ENCODE peak calls at places on chromosome 13, in nine cellular contexts. W, P, B, A, H, M, V, Q and J are unnamed samples. For H3K36me3, the result is how much of the 10 kb centered on the place peaks cover.

GRCh38 chr13:53782400-53783030 is 753.9 kb downstream of the OLFM4 start:
- DNase-seq in W (peak), P (peak), B (no peak), A (peak), H (no peak), M (peak), V (no peak), Q (peak), J (no peak)

GRCh38 chr13:55359067-55359466 is 1781.7 kb upstream of the PRR20A start:
- DNase-seq in W (no peak), P (no peak), B (no peak), A (no peak), H (no peak), M (no peak), V (no peak), Q (no peak), J (no peak)

GRCh38 chr13:60482012-60482411 is 85.0 kb downstream of the TDRD3 start:
- DNase-seq in W (no peak), P (peak), B (no peak), A (no peak), H (no peak), M (no peak), V (no peak), Q (no peak), J (no peak)

GRCh38 chr13:40139896-40140520 is 484.5 kb downstream of the COG6 start:
- DNase-seq in W (no peak), P (peak), B (no peak), A (no peak), H (no peak), M (no peak), V (no peak), Q (no peak), J (no peak)

GRCh38 chr13:85528578-85529215 is 270.5 kb downstream of the SLITRK6 start:
- DNase-seq in W (no peak), P (peak), B (no peak), A (no peak), H (no peak), M (no peak), V (no peak), Q (no peak), J (no peak)

GRCh38 chr13:106709509-106709908 is 141.6 kb upstream of the ARGLU1 start:
- DNase-seq in W (no peak), P (peak), B (no peak), A (no peak), H (no peak), M (no peak), V (no peak), Q (no peak), J (no peak)

GRCh38 chr13:111339366-111340143 is 19.1 kb downstream of the TEX29 start:
- DNase-seq in W (no peak), P (no peak), B (no peak), A (no peak), H (no peak), M (no peak), V (no peak), Q (no peak), J (no peak)

GRCh38 chr13:94178625-94179244 is 300.7 kb downstream of the DCT start:
- DNase-seq in W (no peak), P (no peak), B (no peak), A (no peak), H (no peak), M (no peak), V (no peak), Q (peak), J (no peak)

GRCh38 chr13:99359493-99359892 is 52.3 kb upstream of the GPR183 start:
- DNase-seq in W (no peak), P (no peak), B (no peak), A (no peak), H (no peak), M (no peak), V (no peak), Q (no peak), J (no peak)

GRCh38 chr13:86080340-86080995 is 281.2 kb upstream of the SLITRK6 start:
- DNase-seq in W (no peak), P (peak), B (no peak), A (no peak), H (no peak), M (no peak), V (no peak), Q (no peak), J (no peak)

GRCh38 chr13:96792736-96793444 is 201.4 kb downstream of the OXGR1 start:
- DNase-seq in W (peak), P (no peak), B (no peak), A (no peak), H (no peak), M (no peak), V (no peak), Q (no peak), J (no peak)

GRCh38 chr13:85194482-85194881 is 604.7 kb downstream of the SLITRK6 start:
- DNase-seq in W (no peak), P (no peak), B (no peak), A (no peak), H (no peak), M (no peak), V (no peak), Q (no peak), J (no peak)

GRCh38 chr13:98222081-98222554 is 45.0 kb upstream of the RNF113B start:
- DNase-seq in W (no peak), P (no peak), B (no peak), A (no peak), H (no peak), M (peak), V (no peak), Q (no peak), J (no peak)

GRCh38 chr13:40777166-40777956 is 6.4 kb upstream of the MRPS31 start:
- DNase-seq in W (no peak), P (peak), B (no peak), A (peak), H (no peak), M (no peak), V (no peak), Q (peak), J (no peak)

GRCh38 chr13:40961224-40961623 is 57.9 kb downstream of the ELF1 start:
- DNase-seq in W (no peak), P (no peak), B (no peak), A (no peak), H (no peak), M (no peak), V (no peak), Q (no peak), J (no peak)

GRCh38 chr13:24737042-24737441 is 26.9 kb upstream of the RNF17 start:
- DNase-seq in W (no peak), P (no peak), B (no peak), A (no peak), H (no peak), M (no peak), V (no peak), Q (no peak), J (no peak)

GRCh38 chr13:44921931-44922758 is 67.1 kb downstream of the NUFIP1 start:
- DNase-seq in W (peak), P (peak), B (peak), A (no peak), H (no peak), M (peak), V (no peak), Q (peak), J (no peak)

GRCh38 chr13:23350009-23350408 is 83.5 kb downstream of the SACS start:
- DNase-seq in W (no peak), P (no peak), B (no peak), A (no peak), H (no peak), M (no peak), V (no peak), Q (peak), J (no peak)

GRCh38 chr13:67200605-67201004 is 29.5 kb downstream of the PCDH9 start:
- DNase-seq in W (no peak), P (no peak), B (no peak), A (no peak), H (no peak), M (no peak), V (no peak), Q (no peak), J (no peak)

GRCh38 chr13:24997367-24997967 is 98.5 kb upstream of the PABPC3 start:
- DNase-seq in W (no peak), P (peak), B (no peak), A (peak), H (no peak), M (no peak), V (no peak), Q (peak), J (no peak)

GRCh38 chr13:97945342-97945741 is 8.1 kb upstream of the IPO5 start:
- DNase-seq in W (no peak), P (no peak), B (no peak), A (no peak), H (no peak), M (no peak), V (no peak), Q (no peak), J (no peak)

GRCh38 chr13:46598820-46599180 is 45.8 kb downstream of the LRCH1 start:
- DNase-seq in W (no peak), P (no peak), B (no peak), A (no peak), H (no peak), M (no peak), V (no peak), Q (no peak), J (no peak)

GRCh38 chr13:85616275-85616674 is 182.9 kb downstream of the SLITRK6 start:
- DNase-seq in W (no peak), P (peak), B (no peak), A (no peak), H (no peak), M (no peak), V (no peak), Q (no peak), J (no peak)

GRCh38 chr13:39561971-39562370 is 41.0 kb downstream of the LHFPL6 start:
- DNase-seq in W (no peak), P (no peak), B (no peak), A (no peak), H (no peak), M (no peak), V (no peak), Q (no peak), J (no peak)

GRCh38 chr13:52812941-52813340 is 35.5 kb downstream of the PCDH8 start:
- DNase-seq in W (no peak), P (no peak), B (no peak), A (no peak), H (no peak), M (no peak), V (no peak), Q (no peak), J (no peak)

GRCh38 chr13:88895261-88895941 is 1224.2 kb downstream of the SLITRK5 start:
- DNase-seq in W (no peak), P (no peak), B (no peak), A (no peak), H (no peak), M (no peak), V (peak), Q (no peak), J (no peak)

GRCh38 chr13:100210966-100211710 is 122.2 kb downstream of the PCCA start:
- DNase-seq in W (no peak), P (no peak), B (no peak), A (no peak), H (no peak), M (no peak), V (no peak), Q (no peak), J (no peak)

GRCh38 chr13:46595136-46595917 is 42.4 kb downstream of the LRCH1 start:
- DNase-seq in W (no peak), P (no peak), B (no peak), A (no peak), H (no peak), M (no peak), V (no peak), Q (no peak), J (no peak)

GRCh38 chr13:30394798-30395191 is 27.5 kb upstream of the UBE2L5 start:
- DNase-seq in W (no peak), P (peak), B (no peak), A (no peak), H (no peak), M (no peak), V (no peak), Q (no peak), J (no peak)

GRCh38 chr13:31053098-31053497 is 108.6 kb downstream of the HSPH1 start:
- DNase-seq in W (peak), P (no peak), B (no peak), A (no peak), H (no peak), M (no peak), V (no peak), Q (no peak), J (no peak)

GRCh38 chr13:49996166-49996915 is 501 bp upstream of the TRIM13 start:
- DNase-seq in W (peak), P (peak), B (peak), A (peak), H (peak), M (peak), V (peak), Q (peak), J (peak)

GRCh38 chr13:49997935-49998334 is 1.1 kb downstream of the TRIM13 start:
- DNase-seq in W (no peak), P (peak), B (no peak), A (no peak), H (no peak), M (no peak), V (no peak), Q (no peak), J (no peak)

GRCh38 chr13:49993666-49994065 is 3.2 kb upstream of the TRIM13 start:
- DNase-seq in W (no peak), P (no peak), B (no peak), A (no peak), H (no peak), M (no peak), V (no peak), Q (no peak), J (no peak)

GRCh38 chr13:49996951-49997895 is at the start of gene TRIM13:
- DNase-seq in W (peak), P (peak), B (peak), A (peak), H (peak), M (peak), V (peak), Q (peak), J (peak)

DNA sequence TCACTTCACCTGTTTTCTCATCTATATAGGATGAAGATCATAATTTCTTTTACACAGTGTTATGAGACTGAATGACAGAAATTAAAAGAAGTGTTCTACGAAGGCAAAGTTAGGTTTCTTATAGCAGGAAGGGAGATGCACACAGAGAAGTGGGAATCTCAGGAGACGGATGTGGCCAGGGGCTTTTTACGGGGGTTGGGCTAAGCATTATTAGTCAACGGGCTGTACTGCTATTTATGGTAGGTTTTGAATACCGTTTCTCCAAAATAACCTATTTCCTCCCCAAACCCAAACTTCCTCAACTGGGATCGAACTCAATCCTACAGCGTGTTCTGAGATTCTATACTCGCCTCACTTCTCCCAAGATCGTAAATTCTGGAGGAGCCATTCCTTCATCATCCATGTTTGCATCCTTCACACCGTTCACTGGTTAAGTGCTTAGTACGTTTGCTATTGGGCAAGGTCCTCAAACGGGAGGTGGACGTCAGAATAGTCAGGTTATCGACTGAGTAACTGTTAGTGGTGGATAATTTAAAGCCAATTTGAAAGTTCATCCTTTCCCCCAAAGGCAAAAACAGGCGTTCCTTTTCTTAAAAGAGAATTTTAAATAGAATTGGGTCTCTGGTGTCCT is 1.2 kb upstream of the TRIM13 start:
- DNase-seq in W (no peak), P (peak), B (no peak), A (no peak), H (no peak), M (no peak), V (no peak), Q (no peak), J (no peak)
- H3K36me3 ChIP-seq in W (under half), P (under half), B (under half), A (under half), H (under half), M (under half), V (under half), Q (under half), J (under half)

GRCh38 chr13:20227288-20227687 is 4.8 kb downstream of the GJB6 start:
- DNase-seq in W (no peak), P (no peak), B (no peak), A (no peak), H (no peak), M (no peak), V (no peak), Q (no peak), J (no peak)

GRCh38 chr13:20232556-20233277 is 598 bp upstream of the GJB6 start:
- DNase-seq in W (no peak), P (no peak), B (no peak), A (no peak), H (no peak), M (no peak), V (no peak), Q (no peak), J (no peak)

GRCh38 chr13:20227730-20228129 is 4.4 kb downstream of the GJB6 start:
- DNase-seq in W (no peak), P (no peak), B (no peak), A (no peak), H (no peak), M (no peak), V (no peak), Q (no peak), J (no peak)

GRCh38 chr13:20231839-20232555 is at the start of gene GJB6:
- DNase-seq in W (no peak), P (no peak), B (no peak), A (no peak), H (peak), M (peak), V (no peak), Q (peak), J (no peak)

DNA sequence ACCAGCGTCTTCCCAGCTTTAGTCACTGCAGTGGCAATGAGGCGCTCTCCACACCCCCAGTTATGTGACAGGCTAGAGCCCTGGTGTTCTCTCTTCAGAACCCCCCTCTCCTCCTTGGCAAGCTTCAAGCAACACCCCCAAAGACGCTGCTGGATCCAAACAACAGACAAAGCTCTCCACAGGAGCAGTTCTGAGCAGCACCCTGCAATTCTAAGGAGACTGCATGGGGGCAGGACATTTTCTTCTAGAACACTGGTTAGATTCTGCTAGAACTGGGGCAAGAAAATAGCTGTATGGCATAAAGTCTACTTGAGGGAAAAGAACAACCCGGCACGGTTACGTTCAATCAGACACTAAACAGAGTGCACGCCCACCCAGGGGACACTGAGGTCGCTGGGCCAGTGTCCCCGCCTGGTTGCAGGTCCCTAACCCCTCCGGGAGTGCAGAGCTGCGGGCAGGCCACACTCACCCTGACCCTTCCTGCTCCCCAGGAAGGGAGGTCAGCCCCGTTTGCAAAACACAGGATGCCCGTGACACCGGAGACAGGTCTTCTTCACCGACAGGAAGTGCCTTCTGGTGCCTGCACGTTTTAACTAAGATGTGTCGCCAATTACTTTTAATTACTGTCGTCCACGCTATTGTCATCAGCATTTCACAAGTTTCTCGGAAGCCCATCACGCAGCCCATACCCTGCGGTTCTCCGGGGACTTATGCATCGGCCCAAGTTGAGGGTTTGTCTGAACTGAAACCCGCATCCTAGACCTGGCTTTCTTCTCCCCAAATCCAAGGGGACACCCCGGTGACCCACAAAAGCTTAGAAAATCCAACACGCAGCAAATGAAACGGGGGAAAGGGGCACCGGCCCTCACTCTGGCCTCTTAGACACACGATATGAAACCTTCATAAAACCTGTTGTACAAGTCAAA is 943 bp downstream of the GJB6 start:
- DNase-seq in W (no peak), P (no peak), B (no peak), A (no peak), H (no peak), M (no peak), V (no peak), Q (no peak), J (no peak)
- H3K4me3 ChIP-seq in W (no peak), P (no peak), B (peak), A (no peak), H (peak), M (peak), V (no peak), Q (peak), J (peak)

DNA sequence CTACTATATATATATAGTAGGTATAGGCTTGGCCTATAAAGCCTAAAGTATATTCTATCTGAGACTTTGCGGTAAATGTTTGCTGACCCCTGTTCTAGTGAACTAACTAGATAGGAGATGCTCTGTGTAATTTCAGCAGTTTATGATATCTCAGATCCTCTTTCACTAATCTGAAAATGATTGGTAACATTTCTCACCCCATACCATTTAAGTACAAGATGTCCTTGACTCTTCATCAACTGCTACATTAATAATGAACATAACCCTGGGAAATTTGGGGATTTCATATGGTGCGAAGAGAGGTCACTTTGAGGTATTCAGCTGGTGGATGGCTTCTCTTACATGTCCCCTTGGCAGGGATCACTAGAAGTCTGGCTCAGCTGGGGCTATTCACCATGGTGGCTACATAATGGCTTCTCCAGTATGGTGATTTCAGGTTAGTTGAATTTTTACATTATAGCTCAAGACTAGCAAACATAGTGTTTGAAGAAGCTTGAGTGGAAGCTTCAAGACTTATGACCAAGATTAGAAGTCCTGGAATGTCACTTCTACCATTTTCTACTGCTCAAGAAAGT is 103.6 kb upstream of the MYCBP2 start:
- DNase-seq in W (no peak), P (no peak), B (no peak), A (no peak), H (no peak), M (no peak), V (no peak), Q (no peak), J (no peak)
- H3K27ac ChIP-seq in W (no peak), P (no peak), B (no peak), A (no peak), H (no peak), M (no peak), V (no peak), Q (no peak), J (no peak)

GRCh38 chr13:77207943-77208342 is 119.0 kb downstream of the MYCBP2 start:
- DNase-seq in W (no peak), P (peak), B (no peak), A (no peak), H (no peak), M (no peak), V (no peak), Q (no peak), J (no peak)
- H3K36me3 ChIP-seq in W (under half), P (under half), B (under half), A (half or more), H (under half), M (half or more), V (under half), Q (under half), J (under half)